ENCODE peak calls at places on chromosome 16, in four cellular contexts. H is tibial nerve, X is breast epithelium, Y is left ventricle myocardium inferior. G is an unnamed sample. For H3K4me1, the result is how much of the 10 kb centered on the place peaks cover.

GRCh38 chr16:52861614-52862022 is 191.1 kb downstream of the CHD9NB start:
- DNase-seq in H (no peak), X (no peak), Y (no peak), G (no peak)

GRCh38 chr16:58847902-58848661 is 114.0 kb upstream of the GOT2 start:
- DNase-seq in H (no peak), X (no peak), Y (no peak), G (no peak)

GRCh38 chr16:27238016-27238587 is 30.5 kb downstream of the NSMCE1 start:
- DNase-seq in H (no peak), X (peak), Y (no peak), G (no peak)

GRCh38 chr16:86994651-86995171 is 322.5 kb downstream of the C16orf95 start:
- DNase-seq in H (no peak), X (no peak), Y (peak), G (no peak)

GRCh38 chr16:57818377-57819055 is 16.2 kb upstream of the KIFC3 start:
- DNase-seq in H (no peak), X (no peak), Y (no peak), G (no peak)

GRCh38 chr16:47965439-47965838 is 190.4 kb downstream of the ABCC12 start:
- DNase-seq in H (no peak), X (no peak), Y (no peak), G (no peak)

GRCh38 chr16:12971216-12971615 is 69.8 kb downstream of the SHISA9 start:
- DNase-seq in H (no peak), X (no peak), Y (no peak), G (no peak)

GRCh38 chr16:17372383-17372782 is 98.4 kb downstream of the XYLT1 start:
- DNase-seq in H (no peak), X (no peak), Y (no peak), G (no peak)

GRCh38 chr16:11004351-11004750 is 60.0 kb downstream of the CLEC16A start:
- DNase-seq in H (no peak), X (no peak), Y (no peak), G (no peak)

GRCh38 chr16:2924901-2925820 is 13.4 kb downstream of the FLYWCH1 start:
- DNase-seq in H (no peak), X (no peak), Y (no peak), G (peak)

GRCh38 chr16:84196727-84197486 is 6.0 kb downstream of the ADAD2 start:
- DNase-seq in H (no peak), X (no peak), Y (no peak), G (no peak)

GRCh38 chr16:23423496-23424049 is 29.4 kb downstream of the COG7 start:
- DNase-seq in H (peak), X (peak), Y (peak), G (peak)

GRCh38 chr16:426115-426905 is 861 bp downstream of the RAB11FIP3 start:
- DNase-seq in H (no peak), X (no peak), Y (no peak), G (no peak)

GRCh38 chr16:31427441-31428276 is 501 bp downstream of the COX6A2 start:
- DNase-seq in H (peak), X (no peak), Y (peak), G (peak)

GRCh38 chr16:29107299-29107698 is 122.4 kb downstream of the LAT start:
- DNase-seq in H (no peak), X (no peak), Y (no peak), G (no peak)

DNA sequence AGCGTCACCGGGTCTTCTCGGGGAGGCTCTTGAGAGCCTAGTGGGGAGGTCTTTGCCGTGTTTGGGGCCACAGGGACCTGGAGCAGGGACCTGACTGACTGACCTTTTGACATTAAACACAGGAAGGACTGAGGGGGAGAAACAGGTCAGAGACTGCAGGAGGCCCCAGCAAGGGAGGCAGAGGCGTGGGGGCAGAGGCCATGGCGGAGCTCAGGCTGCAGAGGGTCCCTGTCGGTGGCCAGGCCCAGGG is 41.6 kb upstream of the GSE1 start:
- DNase-seq in H (no peak), X (no peak), Y (no peak), G (peak)
- H3K27ac ChIP-seq in H (peak), X (peak), Y (no peak), G (peak)

GRCh38 chr16:89375021-89375420 is 115.3 kb downstream of the ANKRD11 start:
- DNase-seq in H (no peak), X (no peak), Y (no peak), G (no peak)
- H3K4me3 ChIP-seq in H (no peak), X (no peak), Y (no peak), G (no peak)

GRCh38 chr16:24976061-24976779 is 38.9 kb downstream of the ARHGAP17 start:
- DNase-seq in H (no peak), X (no peak), Y (no peak), G (no peak)

GRCh38 chr16:24976971-24977672 is 38.0 kb downstream of the ARHGAP17 start:
- DNase-seq in H (no peak), X (no peak), Y (no peak), G (no peak)

GRCh38 chr16:24973771-24974461 is 41.3 kb downstream of the ARHGAP17 start:
- DNase-seq in H (no peak), X (no peak), Y (no peak), G (no peak)

GRCh38 chr16:24974859-24975258 is 40.3 kb downstream of the ARHGAP17 start:
- DNase-seq in H (no peak), X (no peak), Y (no peak), G (no peak)

DNA sequence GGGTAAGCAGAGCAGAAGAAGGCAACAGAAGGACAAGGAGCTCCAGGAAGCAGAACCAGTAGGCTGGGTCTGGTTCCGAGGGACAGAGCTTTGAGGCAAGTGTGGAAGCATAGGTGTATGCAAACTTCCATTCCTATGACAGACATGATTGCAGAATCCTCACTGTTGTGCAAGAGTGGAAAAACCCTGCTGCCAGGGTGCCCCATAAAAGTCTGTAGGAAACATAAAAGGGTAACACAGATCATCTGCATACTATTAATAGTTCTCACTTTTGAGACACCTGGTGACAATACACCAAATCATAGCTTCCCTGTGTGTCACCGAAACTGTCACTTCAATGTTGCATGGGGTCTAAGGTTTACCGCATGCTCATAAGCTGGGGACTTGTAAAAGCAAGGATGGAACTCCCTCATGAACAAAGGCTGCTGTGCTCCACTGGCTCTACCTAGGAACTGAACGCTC is 39.7 kb downstream of the ARHGAP17 start:
- DNase-seq in H (no peak), X (no peak), Y (no peak), G (no peak)
- H3K4me1 ChIP-seq in H (under half), X (under half), Y (half or more), G (under half)

DNA sequence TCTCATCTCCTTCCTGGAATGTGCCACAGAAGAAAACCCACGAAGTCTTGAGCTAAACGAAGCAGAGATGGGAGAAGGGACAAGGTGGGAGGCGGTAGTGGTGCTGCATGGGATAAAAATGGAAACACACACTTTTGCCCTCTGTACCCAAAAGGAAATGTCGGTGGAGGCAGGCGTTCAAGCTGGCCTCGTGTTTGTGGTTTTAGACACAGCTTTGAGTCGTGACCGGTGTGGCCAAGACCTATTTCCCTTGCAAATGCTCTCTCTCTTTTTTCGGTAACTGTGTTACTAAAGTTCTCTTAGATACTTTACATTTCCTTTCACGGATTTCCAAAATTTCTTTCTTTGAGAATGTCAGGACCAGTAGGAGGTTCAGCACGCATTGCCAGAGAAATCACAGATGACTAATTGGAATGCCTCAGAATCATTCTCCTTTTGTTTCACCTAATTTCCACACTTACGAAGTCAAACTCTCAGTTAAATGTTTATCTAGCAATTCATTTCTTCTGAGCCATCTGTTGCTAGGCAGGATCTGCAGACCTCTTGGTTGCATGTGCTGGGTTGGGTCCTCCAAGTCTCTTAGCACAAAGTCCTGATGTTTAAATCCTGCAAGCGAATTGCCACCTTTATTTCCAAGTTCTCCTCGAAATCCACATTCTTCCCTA is 412.3 kb downstream of the MAF start:
- DNase-seq in H (no peak), X (no peak), Y (no peak), G (no peak)
- H3K27ac ChIP-seq in H (no peak), X (no peak), Y (no peak), G (no peak)

GRCh38 chr16:67539691-67540635 is 11.3 kb downstream of the RIPOR1 start:
- DNase-seq in H (no peak), X (no peak), Y (no peak), G (no peak)

GRCh38 chr16:67539271-67539670 is 10.6 kb downstream of the RIPOR1 start:
- DNase-seq in H (no peak), X (no peak), Y (no peak), G (no peak)

GRCh38 chr16:67537270-67537635 is 8.6 kb downstream of the RIPOR1 start:
- DNase-seq in H (no peak), X (no peak), Y (peak), G (peak)

GRCh38 chr16:67537636-67538591 is 9.3 kb downstream of the RIPOR1 start:
- DNase-seq in H (no peak), X (peak), Y (peak), G (peak)

DNA sequence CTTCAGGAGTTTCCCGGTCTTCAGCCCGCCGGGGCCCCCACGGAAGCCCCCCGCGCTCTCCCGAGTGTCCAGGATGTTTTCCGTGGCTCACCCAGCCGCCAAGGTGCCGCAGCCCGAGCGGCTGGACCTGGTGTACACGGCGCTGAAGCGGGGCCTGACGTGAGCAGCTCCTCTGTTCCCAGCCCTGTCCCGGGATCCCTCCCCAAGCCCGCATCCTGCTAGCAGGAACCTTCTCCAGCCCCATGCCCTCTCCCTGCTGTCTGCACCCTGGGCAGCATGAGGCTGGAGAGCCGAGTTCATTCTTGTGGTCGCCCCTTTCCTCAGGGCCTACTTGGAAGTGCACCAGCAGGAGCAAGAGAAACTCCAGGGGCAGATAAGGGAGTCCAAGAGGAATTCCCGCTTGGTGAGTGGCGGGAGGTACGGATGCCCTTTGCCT is 10.1 kb downstream of the RIPOR1 start:
- DNase-seq in H (no peak), X (no peak), Y (no peak), G (no peak)
- H3K4me3 ChIP-seq in H (peak), X (peak), Y (peak), G (peak)

DNA sequence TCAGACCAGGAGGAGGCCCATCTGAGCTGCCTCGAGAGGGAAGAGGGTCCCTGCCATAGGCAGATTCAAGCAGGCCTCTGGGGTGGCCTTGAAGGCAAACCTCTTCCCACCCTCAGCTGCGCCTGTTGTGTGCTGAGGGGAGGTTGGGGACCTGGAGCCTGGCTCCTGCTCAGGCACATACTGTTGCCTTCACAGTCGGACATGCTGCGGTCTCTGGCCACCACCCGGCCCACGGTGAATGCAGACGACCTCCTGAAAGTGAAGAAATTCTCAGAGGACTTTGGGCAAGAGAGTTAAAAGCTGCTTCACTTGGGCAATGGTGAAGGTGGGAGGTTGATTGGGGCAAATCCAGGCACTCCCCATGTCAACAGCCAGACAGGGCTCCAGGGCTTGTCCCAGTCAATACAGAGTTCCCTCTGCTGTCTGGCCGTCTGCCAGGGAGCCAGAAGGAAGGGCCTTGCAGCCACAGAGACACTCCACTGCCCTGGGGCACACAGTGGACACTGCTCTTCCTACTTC is 6.3 kb downstream of the PDF start:
- DNase-seq in H (peak), X (peak), Y (peak), G (peak)
- H3K4me1 ChIP-seq in H (under half), X (under half), Y (under half), G (under half)

GRCh38 chr16:21656795-21657768 is 4.7 kb upstream of the IGSF6 start:
- DNase-seq in H (peak), X (no peak), Y (no peak), G (no peak)

GRCh38 chr16:21654881-21655280 is 2.5 kb upstream of the IGSF6 start:
- DNase-seq in H (no peak), X (no peak), Y (no peak), G (no peak)

GRCh38 chr16:21663889-21664647 is at the start of gene OTOA:
- DNase-seq in H (no peak), X (no peak), Y (no peak), G (peak)

GRCh38 chr16:21653571-21653970 is 1.2 kb upstream of the IGSF6 start:
- DNase-seq in H (no peak), X (no peak), Y (no peak), G (peak)

GRCh38 chr16:21659124-21659523 is 4.6 kb upstream of the OTOA start:
- DNase-seq in H (no peak), X (no peak), Y (no peak), G (no peak)
- H3K27ac ChIP-seq in H (no peak), X (no peak), Y (no peak), G (no peak)

GRCh38 chr16:56363781-56364565 is 61.4 kb downstream of the AMFR start:
- DNase-seq in H (no peak), X (no peak), Y (no peak), G (no peak)

GRCh38 chr16:56365552-56365951 is 59.8 kb downstream of the AMFR start:
- DNase-seq in H (no peak), X (no peak), Y (no peak), G (no peak)

GRCh38 chr16:56363181-56363716 is 62.1 kb downstream of the AMFR start:
- DNase-seq in H (no peak), X (no peak), Y (no peak), G (no peak)

GRCh38 chr16:56366945-56367344 is 58.4 kb downstream of the AMFR start:
- DNase-seq in H (no peak), X (no peak), Y (no peak), G (no peak)

DNA sequence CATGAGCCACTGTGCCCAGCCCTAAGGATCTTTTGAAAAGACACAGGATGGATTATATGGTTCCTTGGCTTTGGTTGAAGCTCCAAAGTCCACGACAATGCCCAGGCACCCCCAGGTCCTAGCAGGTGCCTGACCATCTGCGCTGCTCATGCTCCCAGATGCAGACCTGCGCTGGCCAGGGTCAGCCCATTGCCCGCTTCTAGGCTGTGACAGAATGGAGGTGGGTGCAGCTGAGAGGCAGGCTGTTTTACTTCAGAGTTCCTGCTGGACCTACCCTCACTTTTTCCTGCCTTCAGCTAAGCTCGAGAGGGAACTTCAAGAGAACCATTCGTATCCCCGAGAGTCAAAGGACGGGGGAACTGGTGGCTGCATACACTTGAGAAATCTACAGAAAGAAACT is 60.5 kb downstream of the AMFR start:
- DNase-seq in H (no peak), X (no peak), Y (no peak), G (no peak)
- H3K4me3 ChIP-seq in H (no peak), X (no peak), Y (no peak), G (no peak)

DNA sequence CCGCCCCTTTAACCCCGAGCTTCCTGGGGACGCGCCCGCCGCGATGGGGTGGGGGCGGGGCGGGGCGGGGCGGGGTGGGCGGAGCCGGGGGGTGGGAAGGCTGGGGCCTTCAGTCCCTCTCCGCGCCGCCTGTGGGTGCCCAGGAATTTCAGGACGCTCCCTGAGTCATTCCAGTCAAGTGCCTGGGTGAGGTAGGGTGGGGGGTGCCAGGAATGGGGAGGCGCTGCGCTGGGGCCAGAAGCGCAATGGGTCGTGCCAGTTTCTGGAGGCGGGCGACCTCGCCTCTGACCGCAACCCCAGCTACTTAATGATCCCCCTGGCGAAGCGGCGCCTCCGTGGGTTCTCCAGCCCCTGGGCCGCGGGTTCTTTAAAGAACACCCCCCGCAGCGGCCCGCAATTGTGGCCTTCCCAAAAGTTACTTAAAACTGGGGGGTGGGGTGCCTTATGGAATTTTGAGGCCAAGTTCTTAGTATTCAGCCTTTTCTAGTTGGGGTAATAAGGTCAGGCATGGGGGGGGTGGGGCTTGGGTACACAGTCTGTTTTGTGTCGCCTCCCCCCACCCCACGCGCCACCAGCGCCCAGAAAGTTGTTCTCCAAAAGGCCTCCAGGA is 826 bp upstream of the GSE1 start:
- DNase-seq in H (peak), X (peak), Y (peak), G (peak)
- H3K4me1 ChIP-seq in H (under half), X (under half), Y (half or more), G (half or more)